ENCODE peak calls at places on chromosomes 13 and 19, in six cellular contexts. L is heart left ventricle; M is CD8-positive, alpha-beta memory T cell; X is HCT116; S is lower lobe of right lung; Z is trophoblast cell. R is an unnamed sample.

GRCh38 chr13:108980237-108980636 is 350.8 kb downstream of the MYO16 start:
- DNase-seq in L (no peak), M (no peak), X (no peak), S (no peak), Z (no peak), R (no peak)

GRCh38 chr13:43894438-43894837 is 14.7 kb downstream of the LACC1 start:
- DNase-seq in L (no peak), M (no peak), X (no peak), S (no peak), Z (no peak), R (no peak)

GRCh38 chr19:41521860-41522555 is 54.0 kb upstream of the CEACAM21 start:
- DNase-seq in L (no peak), M (peak; percentile 59), X (no peak), S (peak; percentile 58), Z (no peak), R (no peak)

GRCh38 chr19:44303305-44303704 is 1.5 kb downstream of the ZNF235 start:
- DNase-seq in L (no peak), M (no peak), X (no peak), S (no peak), Z (no peak), R (no peak)

GRCh38 chr13:97411894-97412460 is 22.0 kb upstream of the RAP2A start:
- DNase-seq in L (no peak), M (no peak), X (no peak), S (no peak), Z (peak; percentile 73), R (no peak)

GRCh38 chr19:7328647-7329046 is 20.1 kb upstream of the ARHGEF18 start:
- DNase-seq in L (no peak), M (no peak), X (no peak), S (no peak), Z (no peak), R (no peak)

GRCh38 chr19:46181386-46181774 is 33.3 kb downstream of the IGFL2 start:
- DNase-seq in L (no peak), M (no peak), X (no peak), S (no peak), Z (no peak), R (no peak)

GRCh38 chr13:32125221-32125621 is 93.6 kb downstream of the FRY start:
- DNase-seq in L (no peak), M (no peak), X (no peak), S (no peak), Z (peak; percentile 79), R (no peak)

GRCh38 chr13:88086577-88086976 is 415.4 kb downstream of the SLITRK5 start:
- DNase-seq in L (no peak), M (no peak), X (no peak), S (no peak), Z (no peak), R (no peak)

GRCh38 chr13:35697281-35697680 is 220.8 kb upstream of the MAB21L1 start:
- DNase-seq in L (no peak), M (no peak), X (no peak), S (no peak), Z (peak; percentile 44), R (no peak)

GRCh38 chr13:88751994-88752393 is 1080.8 kb downstream of the SLITRK5 start:
- DNase-seq in L (no peak), M (no peak), X (no peak), S (no peak), Z (no peak), R (no peak)

GRCh38 chr13:67515895-67516294 is 285.8 kb upstream of the PCDH9 start:
- DNase-seq in L (no peak), M (no peak), X (no peak), S (no peak), Z (no peak), R (no peak)

GRCh38 chr19:55459950-55460657 is 1.3 kb downstream of the ISOC2 start:
- DNase-seq in L (no peak), M (no peak), X (no peak), S (no peak), Z (peak; percentile 56), R (no peak)

GRCh38 chr19:46761418-46761831 is 15.2 kb upstream of the STRN4 start:
- DNase-seq in L (no peak), M (no peak), X (no peak), S (no peak), Z (no peak), R (no peak)

GRCh38 chr13:89457977-89458376 is 1786.8 kb downstream of the SLITRK5 start:
- DNase-seq in L (no peak), M (no peak), X (no peak), S (no peak), Z (peak; percentile 80), R (no peak)

GRCh38 chr19:29665826-29666633 is 769 bp downstream of the PLEKHF1 start:
- DNase-seq in L (peak; percentile 86), M (no peak), X (no peak), S (peak; percentile 47), Z (peak; percentile 47), R (no peak)

GRCh38 chr19:38055040-38055439 is 148.0 kb downstream of the SIPA1L3 start:
- DNase-seq in L (no peak), M (no peak), X (no peak), S (no peak), Z (no peak), R (no peak)

GRCh38 chr13:62320129-62320724 is 904.6 kb upstream of the PCDH20 start:
- DNase-seq in L (no peak), M (no peak), X (peak; percentile 46), S (no peak), Z (peak; percentile 50), R (peak; percentile 42)

GRCh38 chr13:66809496-66809895 is 420.6 kb downstream of the PCDH9 start:
- DNase-seq in L (no peak), M (no peak), X (no peak), S (no peak), Z (no peak), R (no peak)

GRCh38 chr19:1412323-1412923 is 5.0 kb downstream of the DAZAP1 start:
- DNase-seq in L (no peak), M (no peak), X (no peak), S (no peak), Z (no peak), R (no peak)

GRCh38 chr19:45306522-45307027 is 16.1 kb downstream of the CKM start:
- DNase-seq in L (no peak), M (no peak), X (no peak), S (no peak), Z (no peak), R (no peak)

GRCh38 chr19:11365557-11366117 is 8.8 kb upstream of the SWSAP1 start:
- DNase-seq in L (no peak), M (no peak), X (no peak), S (no peak), Z (no peak), R (no peak)
- H3K4me3 ChIP-seq in L (no peak overlapping the region), M (no peak overlapping the region), X (no peak overlapping the region), S (no peak overlapping the region), Z (no peak overlapping the region), R (no peak overlapping the region)

GRCh38 chr13:102816633-102817032 is 17.7 kb downstream of the BIVM start:
- DNase-seq in L (no peak), M (no peak), X (no peak), S (no peak), Z (peak; percentile 18), R (no peak)

GRCh38 chr13:102814793-102815192 is 15.9 kb downstream of the BIVM start:
- DNase-seq in L (no peak), M (no peak), X (no peak), S (no peak), Z (peak; percentile 45), R (no peak)

GRCh38 chr13:102817907-102818306 is 19.0 kb downstream of the BIVM start:
- DNase-seq in L (no peak), M (no peak), X (no peak), S (no peak), Z (no peak), R (no peak)

GRCh38 chr13:102815788-102816187 is 16.9 kb downstream of the BIVM start:
- DNase-seq in L (no peak), M (no peak), X (no peak), S (no peak), Z (no peak), R (no peak)

DNA sequence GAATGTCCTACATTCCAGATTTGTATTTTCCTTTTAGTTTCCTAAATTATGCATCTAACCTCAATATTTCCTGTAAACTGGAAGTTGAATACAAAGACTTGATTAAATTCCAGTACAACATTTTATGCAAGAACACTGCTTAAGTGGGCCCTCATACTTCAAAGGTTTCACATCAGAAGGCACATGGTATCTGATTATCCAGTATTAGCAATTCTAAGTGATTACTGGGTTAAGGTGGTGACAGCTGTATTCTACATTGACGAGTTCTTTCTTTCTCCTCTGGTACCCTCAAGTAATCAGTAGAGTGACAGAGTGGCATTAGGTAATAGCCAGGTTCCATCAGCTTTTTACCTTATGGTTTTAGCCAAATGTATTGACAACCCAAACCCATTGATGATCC is 18.3 kb downstream of the BIVM start:
- DNase-seq in L (no peak), M (no peak), X (no peak), S (no peak), Z (no peak), R (no peak)
- H3K4me3 ChIP-seq in L (no peak overlapping the region), M (no peak overlapping the region), X (no peak overlapping the region), S (no peak overlapping the region), Z (no peak overlapping the region), R (no peak overlapping the region)

GRCh38 chr13:112068531-112069062 is 1.6 kb downstream of the SOX1 start:
- DNase-seq in L (no peak), M (no peak), X (no peak), S (no peak), Z (no peak), R (no peak)

GRCh38 chr13:112067871-112068305 is 939 bp downstream of the SOX1 start:
- DNase-seq in L (no peak), M (no peak), X (no peak), S (no peak), Z (no peak), R (no peak)

GRCh38 chr13:112065867-112066623 is 904 bp upstream of the SOX1 start:
- DNase-seq in L (no peak), M (no peak), X (no peak), S (no peak), Z (no peak), R (no peak)

GRCh38 chr13:112066624-112067004 is 335 bp upstream of the SOX1 start:
- DNase-seq in L (peak; percentile 73), M (peak; percentile 61), X (no peak), S (peak; percentile 54), Z (no peak), R (peak; percentile 94)

GRCh38 chr13:112067121-112067741 is at the start of gene SOX1:
- DNase-seq in L (no peak), M (peak; percentile 8), X (no peak), S (no peak), Z (no peak), R (peak; percentile 59)
- H3K4me3 ChIP-seq in L (peak within 1 kb of the TSS; percentile 34), M (peak within 1 kb of the TSS; percentile 15), X (no peak within 1 kb of the TSS), S (peak within 1 kb of the TSS; percentile 19), Z (no peak within 1 kb of the TSS), R (peak within 1 kb of the TSS; percentile 47)

GRCh38 chr13:99434258-99434788 is 66.9 kb upstream of the TM9SF2 start:
- DNase-seq in L (no peak), M (peak; percentile 89), X (no peak), S (no peak), Z (no peak), R (peak; percentile 19)

GRCh38 chr13:99432637-99433542 is 68.4 kb upstream of the TM9SF2 start:
- DNase-seq in L (peak; percentile 65), M (peak; percentile 79), X (peak; percentile 36), S (peak; percentile 75), Z (peak; percentile 82), R (no peak)

GRCh38 chr13:99433543-99434075 is 67.7 kb upstream of the TM9SF2 start:
- DNase-seq in L (no peak), M (no peak), X (no peak), S (no peak), Z (no peak), R (no peak)

GRCh38 chr13:99429670-99430069 is 71.6 kb upstream of the TM9SF2 start:
- DNase-seq in L (no peak), M (no peak), X (no peak), S (no peak), Z (no peak), R (no peak)

GRCh38 chr13:99431927-99432636 is 69.2 kb upstream of the TM9SF2 start:
- DNase-seq in L (no peak), M (peak; percentile 17), X (no peak), S (no peak), Z (no peak), R (no peak)
- H3K4me3 ChIP-seq in L (no peak overlapping the region), M (peak overlapping the region; percentile 43), X (peak overlapping the region; percentile 36), S (peak overlapping the region; percentile 31), Z (no peak overlapping the region), R (no peak overlapping the region)

R was measured in Caco-2.